ENCODE peak calls at places on chromosomes 11 and 22, in nine cellular contexts. M is brain microvascular endothelial cell, F is PC-3, J is endodermal cell, Q is thoracic aorta, U is uterus, Z is GM06990, Y is HCT116, S is psoas muscle. X is an unnamed sample. For H3K36me3, the result is how much of the 10 kb centered on the place peaks cover.

GRCh38 chr11:111405551-111405950 is 26.5 kb upstream of the POU2AF1 start:
- DNase-seq in M (no peak), F (no peak), J (no peak), Q (no peak), U (no peak), Z (no peak), Y (no peak), S (no peak), X (no peak)

GRCh38 chr11:116406042-116406441 is 366.7 kb downstream of the BUD13 start:
- DNase-seq in M (no peak), F (no peak), J (no peak), Q (no peak), U (no peak), Z (no peak), Y (no peak), S (no peak), X (no peak)

GRCh38 chr11:102007567-102008437 is 39.4 kb upstream of the CFAP300 start:
- DNase-seq in M (no peak), F (peak), J (peak), Q (no peak), U (no peak), Z (peak), Y (peak), S (no peak), X (peak)

GRCh38 chr11:10607462-10607861 is 39.0 kb upstream of the LYVE1 start:
- DNase-seq in M (no peak), F (no peak), J (no peak), Q (no peak), U (no peak), Z (no peak), Y (no peak), S (no peak), X (no peak)

GRCh38 chr11:122804161-122804560 is 34.1 kb upstream of the CRTAM start:
- DNase-seq in M (peak), F (peak), J (no peak), Q (no peak), U (no peak), Z (no peak), Y (no peak), S (no peak), X (no peak)

GRCh38 chr11:65606876-65607613 is 7.0 kb downstream of the MAP3K11 start:
- DNase-seq in M (peak), F (no peak), J (peak), Q (peak), U (peak), Z (no peak), Y (peak), S (peak), X (peak)

GRCh38 chr22:41976070-41976901 is 7.0 kb downstream of the SEPTIN3 start:
- DNase-seq in M (no peak), F (no peak), J (peak), Q (no peak), U (no peak), Z (peak), Y (no peak), S (no peak), X (no peak)

GRCh38 chr22:47647720-47648119 is 885.3 kb downstream of the TBC1D22A start:
- DNase-seq in M (no peak), F (no peak), J (no peak), Q (no peak), U (no peak), Z (no peak), Y (no peak), S (no peak), X (no peak)

GRCh38 chr22:20615021-20615420 is 107.6 kb downstream of the MED15 start:
- DNase-seq in M (no peak), F (no peak), J (no peak), Q (no peak), U (no peak), Z (no peak), Y (no peak), S (no peak), X (no peak)

GRCh38 chr11:41051919-41052630 is 407.4 kb downstream of the LRRC4C start:
- DNase-seq in M (no peak), F (no peak), J (no peak), Q (no peak), U (no peak), Z (no peak), Y (no peak), S (no peak), X (no peak)

GRCh38 chr22:22342697-22343602 is 98.4 kb downstream of the VPREB1 start:
- DNase-seq in M (no peak), F (peak), J (peak), Q (no peak), U (no peak), Z (peak), Y (peak), S (no peak), X (peak)

GRCh38 chr11:67273260-67273990 is 7.2 kb downstream of the GRK2 start:
- DNase-seq in M (no peak), F (no peak), J (no peak), Q (no peak), U (peak), Z (no peak), Y (no peak), S (no peak), X (peak)

GRCh38 chr11:94588366-94588952 is 21.3 kb downstream of the PIWIL4 start:
- DNase-seq in M (no peak), F (no peak), J (no peak), Q (no peak), U (no peak), Z (no peak), Y (no peak), S (no peak), X (peak)

GRCh38 chr11:100875521-100875869 is 188.4 kb downstream of the ARHGAP42 start:
- DNase-seq in M (no peak), F (no peak), J (no peak), Q (no peak), U (no peak), Z (no peak), Y (no peak), S (no peak), X (no peak)

GRCh38 chr22:35630387-35630793 is 13.3 kb upstream of the MB start:
- DNase-seq in M (peak), F (peak), J (peak), Q (no peak), U (peak), Z (no peak), Y (peak), S (no peak), X (peak)

GRCh38 chr11:62024975-62025374 is 57.5 kb upstream of the FTH1 start:
- DNase-seq in M (no peak), F (no peak), J (no peak), Q (no peak), U (no peak), Z (no peak), Y (no peak), S (no peak), X (no peak)

GRCh38 chr22:40326905-40327735 is 19.2 kb upstream of the ADSL start:
- DNase-seq in M (no peak), F (peak), J (peak), Q (no peak), U (no peak), Z (no peak), Y (no peak), S (no peak), X (no peak)

GRCh38 chr11:84476581-84476980 is 1150.6 kb downstream of the DLG2 start:
- DNase-seq in M (peak), F (no peak), J (no peak), Q (no peak), U (no peak), Z (no peak), Y (no peak), S (no peak), X (no peak)

GRCh38 chr11:114057147-114057546 is 2.4 kb upstream of the ZBTB16 start:
- DNase-seq in M (no peak), F (no peak), J (no peak), Q (no peak), U (no peak), Z (no peak), Y (no peak), S (no peak), X (no peak)

GRCh38 chr22:50192056-50192824 is 6.5 kb downstream of the TRABD start:
- DNase-seq in M (no peak), F (peak), J (no peak), Q (no peak), U (no peak), Z (peak), Y (no peak), S (peak), X (no peak)

GRCh38 chr22:28799125-28799833 is 1.1 kb downstream of the XBP1 start:
- DNase-seq in M (peak), F (peak), J (no peak), Q (peak), U (peak), Z (no peak), Y (peak), S (peak), X (peak)

GRCh38 chr11:56521955-56522354 is 21.1 kb downstream of the OR5M11 start:
- DNase-seq in M (no peak), F (peak), J (peak), Q (no peak), U (no peak), Z (no peak), Y (no peak), S (no peak), X (peak)
- TF ChIP-seq CTCF in M (no peak), F (peak), J (peak), Q (no peak), U (no peak), Z (no peak), Y (peak), S (no peak), X (peak)

GRCh38 chr22:36913431-36914382 is at the start of gene CSF2RB:
- DNase-seq in M (no peak), F (no peak), J (peak), Q (no peak), U (no peak), Z (peak), Y (no peak), S (peak), X (no peak)
- H3K4me3 ChIP-seq in M (no peak), F (no peak), J (no peak), Q (peak), U (no peak), Z (peak), Y (no peak), S (peak), X (no peak)

DNA sequence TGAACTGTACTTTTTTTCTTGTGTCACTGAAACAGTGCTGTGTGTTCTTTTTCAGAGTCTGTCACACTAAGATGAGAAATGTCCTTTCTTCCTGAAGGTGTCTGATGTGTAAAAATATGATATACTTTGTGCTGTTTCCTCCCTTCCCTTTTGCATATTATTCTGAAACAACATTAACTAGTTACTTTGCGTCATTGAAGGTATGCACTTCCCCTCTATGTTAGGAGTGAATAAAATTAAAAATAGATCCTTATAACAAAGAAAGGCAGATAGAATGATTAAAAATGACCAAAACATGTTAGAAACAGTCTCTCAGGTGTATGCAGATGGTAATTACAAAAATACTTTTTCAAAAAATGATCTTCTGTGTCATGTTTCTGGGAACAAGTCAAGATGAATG is 1.6 kb upstream of the RAB30 start:
- DNase-seq in M (no peak), F (no peak), J (no peak), Q (no peak), U (no peak), Z (no peak), Y (no peak), S (no peak), X (no peak)
- H3K36me3 ChIP-seq in M (under half), F (under half), J (under half), Q (under half), U (under half), Z (under half), Y (under half), S (under half), X (under half)

DNA sequence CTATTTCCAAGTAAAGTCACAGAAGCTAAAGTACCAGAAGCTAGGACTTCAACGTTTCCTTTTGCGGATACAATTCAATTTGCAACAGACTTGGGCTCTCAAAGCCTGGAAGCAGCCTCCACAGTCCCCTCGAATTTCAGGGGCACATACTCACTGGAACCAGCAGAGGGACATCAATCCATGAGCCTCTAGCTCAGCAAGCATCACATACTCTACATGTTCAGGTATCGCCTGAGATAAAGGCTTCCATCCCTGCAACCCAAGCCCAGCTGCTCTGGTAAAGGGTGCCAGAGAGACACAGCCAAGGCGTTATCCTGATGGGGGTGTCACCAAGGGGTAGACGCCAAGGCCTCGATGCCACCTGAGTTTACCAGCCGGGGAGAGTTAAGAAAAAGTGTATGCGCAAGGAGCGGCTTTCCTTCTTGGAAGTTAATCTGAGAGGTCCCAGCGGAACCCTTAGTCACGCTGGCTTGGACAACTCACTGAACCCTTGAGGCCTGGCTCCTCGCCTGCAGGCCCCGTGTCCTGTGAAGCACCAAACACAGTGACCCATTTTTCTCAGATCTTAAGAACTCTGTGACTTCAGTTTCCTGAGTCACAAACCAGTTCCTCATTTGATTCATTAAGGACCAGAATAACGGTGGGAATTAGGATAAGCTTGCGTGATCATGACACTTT is 13.0 kb downstream of the LTO1 start:
- DNase-seq in M (no peak), F (no peak), J (peak), Q (no peak), U (no peak), Z (no peak), Y (no peak), S (peak), X (no peak)
- TF ChIP-seq CTCF in M (peak), F (peak), J (peak), Q (no peak), U (no peak), Z (no peak), Y (peak), S (no peak), X (peak)

DNA sequence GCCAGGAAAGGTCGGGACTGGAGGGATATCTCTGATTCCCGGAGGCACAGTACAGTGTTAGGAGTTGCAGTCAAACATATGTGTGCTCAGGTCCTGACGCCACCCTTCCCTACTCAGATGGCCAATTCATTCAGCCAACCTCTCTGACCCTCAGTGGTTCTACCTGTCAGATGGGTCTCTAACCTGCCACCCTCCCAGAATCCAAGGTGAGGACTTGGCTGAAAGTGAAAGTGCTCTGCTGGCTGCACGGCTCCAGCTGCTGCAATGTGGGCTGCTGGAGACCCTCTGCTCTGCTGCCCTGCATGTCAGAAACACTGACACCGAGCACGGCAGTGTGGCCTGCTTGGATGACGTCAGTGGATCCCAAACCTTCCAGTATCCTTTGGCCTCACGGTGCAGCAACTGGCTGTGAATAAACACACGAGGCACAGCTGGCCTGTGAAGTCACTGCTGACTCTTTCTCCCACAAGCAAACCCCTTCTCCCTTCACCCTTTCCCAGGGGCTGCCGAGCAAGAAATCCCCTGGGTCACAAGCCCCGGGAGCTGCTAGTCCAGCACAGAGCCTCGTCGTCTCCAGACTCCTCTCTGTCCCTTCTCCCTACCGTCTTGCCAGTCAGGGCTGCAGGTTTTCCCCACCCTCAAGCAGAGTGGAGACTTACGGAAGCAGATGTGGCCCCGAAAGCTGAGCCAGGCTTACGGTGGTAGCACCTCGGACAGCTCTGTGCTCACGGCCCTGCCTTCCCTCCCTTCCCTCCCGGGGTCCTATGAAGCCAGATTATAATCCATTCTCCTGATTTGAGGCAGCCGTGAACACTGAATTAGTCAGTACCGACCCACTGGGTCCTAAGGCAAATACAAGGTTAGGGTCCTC is 24.3 kb downstream of the KIAA0930 start:
- DNase-seq in M (peak), F (no peak), J (peak), Q (no peak), U (no peak), Z (no peak), Y (no peak), S (no peak), X (no peak)
- H3K4me3 ChIP-seq in M (no peak), F (no peak), J (no peak), Q (no peak), U (no peak), Z (no peak), Y (no peak), S (no peak), X (no peak)

DNA sequence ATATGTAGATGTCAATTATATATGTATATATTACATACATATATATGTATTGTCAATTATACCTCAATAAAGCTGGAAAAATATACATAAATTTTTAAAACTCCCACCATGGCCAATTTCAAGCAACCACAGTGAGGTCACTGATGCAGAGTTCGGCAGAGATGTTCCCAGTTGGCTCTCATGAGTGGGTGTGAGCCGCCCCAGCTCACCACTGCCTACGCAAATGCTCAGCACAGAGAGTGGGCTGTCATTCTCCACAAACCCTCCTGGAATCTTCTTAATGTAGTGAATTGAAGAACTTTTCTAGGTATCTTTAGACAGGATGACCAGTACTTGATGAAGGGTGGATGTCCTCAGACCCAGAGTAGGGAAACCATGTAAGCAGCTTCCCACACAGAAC is 96.6 kb upstream of the TMEM45B start:
- DNase-seq in M (no peak), F (no peak), J (no peak), Q (no peak), U (no peak), Z (no peak), Y (no peak), S (no peak), X (peak)
- H3K36me3 ChIP-seq in M (under half), F (under half), J (under half), Q (under half), U (under half), Z (under half), Y (under half), S (under half), X (under half)

GRCh38 chr22:38103641-38104040 is 6.8 kb downstream of the BAIAP2L2 start:
- DNase-seq in M (no peak), F (no peak), J (no peak), Q (no peak), U (no peak), Z (no peak), Y (no peak), S (no peak), X (no peak)

GRCh38 chr22:38097058-38097457 is 13.1 kb upstream of the SLC16A8 start:
- DNase-seq in M (no peak), F (no peak), J (peak), Q (no peak), U (no peak), Z (no peak), Y (no peak), S (no peak), X (no peak)

GRCh38 chr22:38097557-38098409 is 12.7 kb downstream of the BAIAP2L2 start:
- DNase-seq in M (no peak), F (no peak), J (peak), Q (no peak), U (no peak), Z (no peak), Y (peak), S (no peak), X (no peak)

GRCh38 chr22:38104084-38104483 is 6.4 kb downstream of the BAIAP2L2 start:
- DNase-seq in M (peak), F (peak), J (peak), Q (no peak), U (no peak), Z (no peak), Y (peak), S (no peak), X (no peak)

GRCh38 chr22:38098410-38099249 is 11.9 kb downstream of the BAIAP2L2 start:
- DNase-seq in M (peak), F (no peak), J (no peak), Q (no peak), U (no peak), Z (no peak), Y (no peak), S (no peak), X (no peak)
- TF ChIP-seq CTCF in M (no peak), F (no peak), J (no peak), Q (no peak), U (no peak), Z (no peak), Y (no peak), S (no peak), X (no peak)